ENCODE peak calls at places on chromosome 9, in eight cellular contexts. One of them, this sample, is unnamed.

GRCh38 chr9:109745335-109746283 is 34.4 kb upstream of the PALM2AKAP2 start:
- DNase-seq in hippocampal formation: peak
- DNase-seq in hepatic stellate cell: peak
- DNase-seq in dorsolateral prefrontal cortex: no peak
- DNase-seq in T-helper 2 cell: no peak
- DNase-seq in amygdala: no peak
- DNase-seq in psoas muscle: peak
- DNase-seq in endodermal cell: peak
- DNase-seq in this sample: peak

GRCh38 chr9:38486056-38486455 is 61.8 kb upstream of the IGFBPL1 start:
- DNase-seq in hippocampal formation: no peak
- DNase-seq in hepatic stellate cell: no peak
- DNase-seq in dorsolateral prefrontal cortex: no peak
- DNase-seq in T-helper 2 cell: no peak
- DNase-seq in amygdala: no peak
- DNase-seq in psoas muscle: no peak
- DNase-seq in endodermal cell: peak
- DNase-seq in this sample: no peak

GRCh38 chr9:79053613-79054012 is 518.2 kb upstream of the TLE4 start:
- DNase-seq in hippocampal formation: no peak
- DNase-seq in hepatic stellate cell: no peak
- DNase-seq in dorsolateral prefrontal cortex: no peak
- DNase-seq in T-helper 2 cell: no peak
- DNase-seq in amygdala: no peak
- DNase-seq in psoas muscle: no peak
- DNase-seq in endodermal cell: no peak
- DNase-seq in this sample: no peak

GRCh38 chr9:92468206-92468605 is 14.1 kb downstream of the ASPN start:
- DNase-seq in hippocampal formation: no peak
- DNase-seq in hepatic stellate cell: no peak
- DNase-seq in dorsolateral prefrontal cortex: peak
- DNase-seq in T-helper 2 cell: no peak
- DNase-seq in amygdala: no peak
- DNase-seq in psoas muscle: no peak
- DNase-seq in endodermal cell: no peak
- DNase-seq in this sample: no peak

GRCh38 chr9:135608999-135609317 is 30.4 kb downstream of the GLT6D1 start:
- DNase-seq in hippocampal formation: no peak
- DNase-seq in hepatic stellate cell: no peak
- DNase-seq in dorsolateral prefrontal cortex: no peak
- DNase-seq in T-helper 2 cell: no peak
- DNase-seq in amygdala: no peak
- DNase-seq in psoas muscle: no peak
- DNase-seq in endodermal cell: no peak
- DNase-seq in this sample: no peak

GRCh38 chr9:126219717-126220116 is 106.9 kb upstream of the MVB12B start:
- DNase-seq in hippocampal formation: no peak
- DNase-seq in hepatic stellate cell: no peak
- DNase-seq in dorsolateral prefrontal cortex: no peak
- DNase-seq in T-helper 2 cell: no peak
- DNase-seq in amygdala: no peak
- DNase-seq in psoas muscle: no peak
- DNase-seq in endodermal cell: peak
- DNase-seq in this sample: no peak

GRCh38 chr9:117763314-117763713 is 59.1 kb downstream of the TLR4 start:
- DNase-seq in hippocampal formation: no peak
- DNase-seq in hepatic stellate cell: peak
- DNase-seq in dorsolateral prefrontal cortex: no peak
- DNase-seq in T-helper 2 cell: no peak
- DNase-seq in amygdala: no peak
- DNase-seq in psoas muscle: no peak
- DNase-seq in endodermal cell: peak
- DNase-seq in this sample: peak

GRCh38 chr9:71285191-71285656 is 163.8 kb upstream of the TRPM3 start:
- DNase-seq in hippocampal formation: peak
- DNase-seq in hepatic stellate cell: peak
- DNase-seq in dorsolateral prefrontal cortex: peak
- DNase-seq in T-helper 2 cell: no peak
- DNase-seq in amygdala: peak
- DNase-seq in psoas muscle: no peak
- DNase-seq in endodermal cell: peak
- DNase-seq in this sample: no peak

GRCh38 chr9:88041447-88041846 is 67.1 kb upstream of the CDK20 start:
- DNase-seq in hippocampal formation: no peak
- DNase-seq in hepatic stellate cell: no peak
- DNase-seq in dorsolateral prefrontal cortex: no peak
- DNase-seq in T-helper 2 cell: no peak
- DNase-seq in amygdala: no peak
- DNase-seq in psoas muscle: no peak
- DNase-seq in endodermal cell: peak
- DNase-seq in this sample: no peak

GRCh38 chr9:132114102-132114707 is 34.5 kb upstream of the MED27 start:
- DNase-seq in hippocampal formation: peak
- DNase-seq in hepatic stellate cell: peak
- DNase-seq in dorsolateral prefrontal cortex: no peak
- DNase-seq in T-helper 2 cell: peak
- DNase-seq in amygdala: peak
- DNase-seq in psoas muscle: peak
- DNase-seq in endodermal cell: peak
- DNase-seq in this sample: peak

GRCh38 chr9:116795859-116796258 is 108.8 kb downstream of the TRIM32 start:
- DNase-seq in hippocampal formation: no peak
- DNase-seq in hepatic stellate cell: no peak
- DNase-seq in dorsolateral prefrontal cortex: no peak
- DNase-seq in T-helper 2 cell: no peak
- DNase-seq in amygdala: no peak
- DNase-seq in psoas muscle: no peak
- DNase-seq in endodermal cell: no peak
- DNase-seq in this sample: no peak

GRCh38 chr9:106868565-106868964 is 5.6 kb downstream of the ZNF462 start:
- DNase-seq in hippocampal formation: no peak
- DNase-seq in hepatic stellate cell: no peak
- DNase-seq in dorsolateral prefrontal cortex: no peak
- DNase-seq in T-helper 2 cell: no peak
- DNase-seq in amygdala: no peak
- DNase-seq in psoas muscle: peak
- DNase-seq in endodermal cell: no peak
- DNase-seq in this sample: peak

GRCh38 chr9:94097788-94098413 is 13.6 kb downstream of the PTPDC1 start:
- DNase-seq in hippocampal formation: no peak
- DNase-seq in hepatic stellate cell: peak
- DNase-seq in dorsolateral prefrontal cortex: peak
- DNase-seq in T-helper 2 cell: no peak
- DNase-seq in amygdala: no peak
- DNase-seq in psoas muscle: no peak
- DNase-seq in endodermal cell: no peak
- DNase-seq in this sample: peak

GRCh38 chr9:70403166-70403565 is 11.3 kb downstream of the KLF9 start:
- DNase-seq in hippocampal formation: no peak
- DNase-seq in hepatic stellate cell: no peak
- DNase-seq in dorsolateral prefrontal cortex: no peak
- DNase-seq in T-helper 2 cell: no peak
- DNase-seq in amygdala: no peak
- DNase-seq in psoas muscle: no peak
- DNase-seq in endodermal cell: no peak
- DNase-seq in this sample: peak

GRCh38 chr9:125472926-125473701 is 211.5 kb downstream of the GAPVD1 start:
- DNase-seq in hippocampal formation: no peak
- DNase-seq in hepatic stellate cell: peak
- DNase-seq in dorsolateral prefrontal cortex: no peak
- DNase-seq in T-helper 2 cell: no peak
- DNase-seq in amygdala: no peak
- DNase-seq in psoas muscle: no peak
- DNase-seq in endodermal cell: peak
- DNase-seq in this sample: peak

This sample was measured in MG63.